ENCODE peak calls at places on chromosomes 5 and 9, in eight cellular contexts. One of them, this sample, is unnamed.

GRCh38 chr5:53464722-53465121 is 15.7 kb upstream of the FST start:
- DNase-seq in neural progenitor cell: no peak
- DNase-seq in kidney epithelial cell: no peak
- DNase-seq in stomach: no peak
- DNase-seq in fibroblast of lung: no peak
- DNase-seq in right lobe of liver: no peak
- DNase-seq in epithelial cell of esophagus: no peak
- DNase-seq in Calu3: no peak
- DNase-seq in this sample: no peak

GRCh38 chr5:96432245-96433065 is 593 bp downstream of the PCSK1 start:
- DNase-seq in neural progenitor cell: peak; percentile 85
- DNase-seq in kidney epithelial cell: no peak
- DNase-seq in stomach: no peak
- DNase-seq in fibroblast of lung: peak; percentile 85
- DNase-seq in right lobe of liver: no peak
- DNase-seq in epithelial cell of esophagus: no peak
- DNase-seq in Calu3: no peak
- DNase-seq in this sample: no peak

GRCh38 chr9:112194969-112195431 is 19.9 kb upstream of the SUSD1 start:
- DNase-seq in neural progenitor cell: no peak
- DNase-seq in kidney epithelial cell: no peak
- DNase-seq in stomach: no peak
- DNase-seq in fibroblast of lung: peak; percentile 66
- DNase-seq in right lobe of liver: no peak
- DNase-seq in epithelial cell of esophagus: no peak
- DNase-seq in Calu3: no peak
- DNase-seq in this sample: no peak

GRCh38 chr9:1708215-1708614 is 306.9 kb upstream of the SMARCA2 start:
- DNase-seq in neural progenitor cell: no peak
- DNase-seq in kidney epithelial cell: peak; percentile 50
- DNase-seq in stomach: no peak
- DNase-seq in fibroblast of lung: no peak
- DNase-seq in right lobe of liver: no peak
- DNase-seq in epithelial cell of esophagus: peak; percentile 49
- DNase-seq in Calu3: no peak
- DNase-seq in this sample: no peak

GRCh38 chr5:159419567-159419966 is 89.3 kb upstream of the IL12B start:
- DNase-seq in neural progenitor cell: no peak
- DNase-seq in kidney epithelial cell: no peak
- DNase-seq in stomach: no peak
- DNase-seq in fibroblast of lung: no peak
- DNase-seq in right lobe of liver: no peak
- DNase-seq in epithelial cell of esophagus: peak; percentile 16
- DNase-seq in Calu3: peak; percentile 37
- DNase-seq in this sample: no peak

GRCh38 chr9:83299556-83299955 is 236.6 kb upstream of the RASEF start:
- DNase-seq in neural progenitor cell: peak; percentile 4
- DNase-seq in kidney epithelial cell: peak; percentile 74
- DNase-seq in stomach: no peak
- DNase-seq in fibroblast of lung: peak; percentile 38
- DNase-seq in right lobe of liver: no peak
- DNase-seq in epithelial cell of esophagus: peak; percentile 51
- DNase-seq in Calu3: peak; percentile 21
- DNase-seq in this sample: peak; percentile 90

GRCh38 chr9:124281934-124282351 is 24.2 kb downstream of the NEK6 start:
- DNase-seq in neural progenitor cell: no peak
- DNase-seq in kidney epithelial cell: peak; percentile 77
- DNase-seq in stomach: peak; percentile 51
- DNase-seq in fibroblast of lung: peak; percentile 87
- DNase-seq in right lobe of liver: no peak
- DNase-seq in epithelial cell of esophagus: no peak
- DNase-seq in Calu3: peak; percentile 50
- DNase-seq in this sample: no peak

GRCh38 chr9:70510157-70510770 is 95.8 kb upstream of the KLF9 start:
- DNase-seq in neural progenitor cell: peak; percentile 32
- DNase-seq in kidney epithelial cell: no peak
- DNase-seq in stomach: peak; percentile 56
- DNase-seq in fibroblast of lung: peak; percentile 16
- DNase-seq in right lobe of liver: no peak
- DNase-seq in epithelial cell of esophagus: peak; percentile 51
- DNase-seq in Calu3: peak; percentile 32
- DNase-seq in this sample: no peak

GRCh38 chr9:136957901-136958300 is 5.8 kb downstream of the LCN12 start:
- DNase-seq in neural progenitor cell: no peak
- DNase-seq in kidney epithelial cell: no peak
- DNase-seq in stomach: no peak
- DNase-seq in fibroblast of lung: no peak
- DNase-seq in right lobe of liver: no peak
- DNase-seq in epithelial cell of esophagus: no peak
- DNase-seq in Calu3: no peak
- DNase-seq in this sample: no peak

GRCh38 chr5:95784514-95785302 is 37.8 kb downstream of the GLRX start:
- DNase-seq in neural progenitor cell: no peak
- DNase-seq in kidney epithelial cell: no peak
- DNase-seq in stomach: no peak
- DNase-seq in fibroblast of lung: no peak
- DNase-seq in right lobe of liver: no peak
- DNase-seq in epithelial cell of esophagus: no peak
- DNase-seq in Calu3: no peak
- DNase-seq in this sample: no peak

GRCh38 chr9:99040911-99041582 is 63.9 kb upstream of the TGFBR1 start:
- DNase-seq in neural progenitor cell: no peak
- DNase-seq in kidney epithelial cell: peak; percentile 59
- DNase-seq in stomach: no peak
- DNase-seq in fibroblast of lung: peak; percentile 92
- DNase-seq in right lobe of liver: no peak
- DNase-seq in epithelial cell of esophagus: peak; percentile 31
- DNase-seq in Calu3: no peak
- DNase-seq in this sample: peak; percentile 81

GRCh38 chr5:180601591-180602480 is 10.5 kb upstream of the SCGB3A1 start:
- DNase-seq in neural progenitor cell: no peak
- DNase-seq in kidney epithelial cell: no peak
- DNase-seq in stomach: no peak
- DNase-seq in fibroblast of lung: no peak
- DNase-seq in right lobe of liver: peak; percentile 49
- DNase-seq in epithelial cell of esophagus: no peak
- DNase-seq in Calu3: no peak
- DNase-seq in this sample: no peak

DNA sequence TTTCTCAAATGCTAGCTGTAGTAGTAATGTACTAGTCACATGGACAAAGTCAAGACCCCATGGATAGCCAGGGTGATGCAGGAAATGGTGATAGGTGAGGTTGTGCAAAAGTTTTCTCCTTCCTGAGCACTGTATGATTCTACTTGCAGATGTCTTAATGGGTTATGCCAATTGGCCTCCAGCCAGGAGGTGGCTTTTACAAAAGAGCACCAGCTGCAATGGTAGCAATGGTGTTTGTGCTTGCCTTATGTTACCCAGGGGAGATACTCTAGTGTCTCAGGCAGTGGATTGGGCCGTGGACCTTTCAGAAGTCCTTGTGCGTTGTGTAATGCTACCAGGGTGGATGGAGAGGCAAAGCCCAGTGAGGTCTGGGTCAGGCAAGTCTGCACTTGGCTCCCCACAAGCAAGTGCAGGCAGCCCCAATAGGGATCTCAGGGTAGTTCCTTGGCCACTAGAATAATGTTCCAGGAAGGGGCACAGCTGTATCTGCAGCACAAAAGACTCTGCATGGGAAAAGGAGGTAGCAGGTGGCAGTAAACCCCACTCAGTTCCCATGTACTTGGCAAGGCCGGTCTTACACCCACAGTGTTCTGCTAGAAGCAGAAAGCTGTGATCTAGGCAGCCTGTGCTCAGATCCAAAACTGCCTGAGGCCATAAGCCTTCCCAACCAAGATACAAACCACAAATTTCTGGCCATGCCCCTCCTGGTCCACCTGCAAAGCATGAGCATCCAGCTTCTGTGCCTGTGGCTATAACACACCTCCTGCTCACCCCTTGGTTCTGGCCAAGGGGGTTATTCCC is 46.4 kb upstream of the EDIL3 start:
- DNase-seq in neural progenitor cell: no peak
- DNase-seq in kidney epithelial cell: no peak
- DNase-seq in stomach: no peak
- DNase-seq in fibroblast of lung: no peak
- DNase-seq in right lobe of liver: no peak
- DNase-seq in epithelial cell of esophagus: peak; percentile 50
- DNase-seq in Calu3: no peak
- DNase-seq in this sample: no peak
- TF ChIP-seq CTCF in neural progenitor cell: no peak
- TF ChIP-seq CTCF in kidney epithelial cell: no peak
- TF ChIP-seq CTCF in stomach: no peak
- TF ChIP-seq CTCF in fibroblast of lung: no peak
- TF ChIP-seq CTCF in right lobe of liver: no peak
- TF ChIP-seq CTCF in epithelial cell of esophagus: no peak
- TF ChIP-seq CTCF in Calu3: no peak
- TF ChIP-seq CTCF in this sample: no peak

GRCh38 chr5:35618297-35618636 is 604 bp downstream of the SPEF2 start:
- DNase-seq in neural progenitor cell: no peak
- DNase-seq in kidney epithelial cell: no peak
- DNase-seq in stomach: no peak
- DNase-seq in fibroblast of lung: no peak
- DNase-seq in right lobe of liver: no peak
- DNase-seq in epithelial cell of esophagus: no peak
- DNase-seq in Calu3: no peak
- DNase-seq in this sample: no peak

GRCh38 chr5:35622974-35623373 is 5.3 kb downstream of the SPEF2 start:
- DNase-seq in neural progenitor cell: no peak
- DNase-seq in kidney epithelial cell: no peak
- DNase-seq in stomach: no peak
- DNase-seq in fibroblast of lung: no peak
- DNase-seq in right lobe of liver: no peak
- DNase-seq in epithelial cell of esophagus: no peak
- DNase-seq in Calu3: no peak
- DNase-seq in this sample: no peak

GRCh38 chr5:35617060-35617434 is 616 bp upstream of the SPEF2 start:
- DNase-seq in neural progenitor cell: no peak
- DNase-seq in kidney epithelial cell: no peak
- DNase-seq in stomach: no peak
- DNase-seq in fibroblast of lung: no peak
- DNase-seq in right lobe of liver: no peak
- DNase-seq in epithelial cell of esophagus: no peak
- DNase-seq in Calu3: no peak
- DNase-seq in this sample: no peak

GRCh38 chr5:35618791-35619190 is 1.1 kb downstream of the SPEF2 start:
- DNase-seq in neural progenitor cell: no peak
- DNase-seq in kidney epithelial cell: no peak
- DNase-seq in stomach: no peak
- DNase-seq in fibroblast of lung: no peak
- DNase-seq in right lobe of liver: no peak
- DNase-seq in epithelial cell of esophagus: no peak
- DNase-seq in Calu3: no peak
- DNase-seq in this sample: no peak

GRCh38 chr5:35617435-35618296 is at the start of gene SPEF2:
- DNase-seq in neural progenitor cell: peak; percentile 94
- DNase-seq in kidney epithelial cell: peak; percentile 81
- DNase-seq in stomach: peak; percentile 82
- DNase-seq in fibroblast of lung: peak; percentile 89
- DNase-seq in right lobe of liver: peak; percentile 88
- DNase-seq in epithelial cell of esophagus: peak; percentile 91
- DNase-seq in Calu3: peak; percentile 86
- DNase-seq in this sample: peak; percentile 87
- TF ChIP-seq CTCF in neural progenitor cell: peak; percentile 83
- TF ChIP-seq CTCF in kidney epithelial cell: peak; percentile 91
- TF ChIP-seq CTCF in stomach: peak; percentile 69
- TF ChIP-seq CTCF in fibroblast of lung: peak; percentile 85
- TF ChIP-seq CTCF in right lobe of liver: peak; percentile 80
- TF ChIP-seq CTCF in epithelial cell of esophagus: peak; percentile 82
- TF ChIP-seq CTCF in Calu3: peak; percentile 66
- TF ChIP-seq CTCF in this sample: peak; percentile 88

GRCh38 chr5:14640765-14641164 is 23.8 kb upstream of the OTULIN start:
- DNase-seq in neural progenitor cell: no peak
- DNase-seq in kidney epithelial cell: no peak
- DNase-seq in stomach: no peak
- DNase-seq in fibroblast of lung: no peak
- DNase-seq in right lobe of liver: no peak
- DNase-seq in epithelial cell of esophagus: no peak
- DNase-seq in Calu3: no peak
- DNase-seq in this sample: no peak
- TF ChIP-seq CTCF in neural progenitor cell: no peak
- TF ChIP-seq CTCF in kidney epithelial cell: no peak
- TF ChIP-seq CTCF in stomach: no peak
- TF ChIP-seq CTCF in fibroblast of lung: no peak
- TF ChIP-seq CTCF in right lobe of liver: no peak
- TF ChIP-seq CTCF in epithelial cell of esophagus: no peak
- TF ChIP-seq CTCF in Calu3: no peak
- TF ChIP-seq CTCF in this sample: no peak

DNA sequence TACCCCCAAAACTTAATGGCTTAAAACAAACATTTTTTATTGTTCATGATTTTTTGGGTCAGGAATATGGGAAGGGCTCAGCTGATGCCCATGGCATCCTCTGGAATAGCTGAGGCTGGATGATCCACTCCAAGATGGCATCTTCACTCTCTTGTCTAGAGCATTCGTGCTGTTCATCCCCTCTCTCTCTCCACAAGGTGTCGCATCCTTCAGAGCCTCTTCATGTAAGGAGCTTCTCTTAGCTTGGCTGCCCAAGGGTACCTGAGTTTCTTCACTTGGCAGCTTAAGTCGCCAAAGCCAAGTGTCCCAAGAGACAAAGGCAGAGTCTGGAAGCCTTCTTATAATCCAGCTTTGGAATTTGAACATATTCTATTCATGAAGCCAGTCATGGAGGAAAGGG is 294.7 kb downstream of the CHSY3 start:
- DNase-seq in neural progenitor cell: peak; percentile 57
- DNase-seq in kidney epithelial cell: no peak
- DNase-seq in stomach: no peak
- DNase-seq in fibroblast of lung: peak; percentile 28
- DNase-seq in right lobe of liver: no peak
- DNase-seq in epithelial cell of esophagus: peak; percentile 68
- DNase-seq in Calu3: no peak
- DNase-seq in this sample: no peak
- TF ChIP-seq CTCF in neural progenitor cell: peak; percentile 52
- TF ChIP-seq CTCF in kidney epithelial cell: peak; percentile 25
- TF ChIP-seq CTCF in stomach: no peak
- TF ChIP-seq CTCF in fibroblast of lung: peak; percentile 19
- TF ChIP-seq CTCF in right lobe of liver: no peak
- TF ChIP-seq CTCF in epithelial cell of esophagus: peak; percentile 64
- TF ChIP-seq CTCF in Calu3: no peak
- TF ChIP-seq CTCF in this sample: no peak

This sample was measured in HFFc6.